ENCODE peak calls at places on chromosomes 16 and 17, in four cellular contexts. E, T, U and Z are unnamed samples.

GRCh38 chr16:83336630-83337029 is 471.1 kb upstream of the HSBP1 start:
- DNase-seq in U (no peak), T (peak; percentile 75), E (no peak), Z (no peak)

GRCh38 chr17:69060835-69061234 is at the start of gene ABCA9:
- DNase-seq in E (no peak), U (no peak), T (peak; percentile 21), Z (no peak)

GRCh38 chr17:57832711-57833596 is 16.9 kb downstream of the MRPS23 start:
- DNase-seq in E (peak; percentile 76), T (peak; percentile 76), U (peak; percentile 49), Z (no peak)

GRCh38 chr16:50338371-50339231 is 30.2 kb downstream of the BRD7 start:
- DNase-seq in U (no peak), E (no peak), T (peak; percentile 43), Z (no peak)

GRCh38 chr17:6269474-6269873 is 165.4 kb downstream of the AIPL1 start:
- DNase-seq in T (peak; percentile 28), U (no peak), E (no peak), Z (no peak)

GRCh38 chr17:32786169-32786568 is 90.8 kb downstream of the MYO1D start:
- DNase-seq in T (no peak), E (no peak), U (no peak), Z (no peak)

GRCh38 chr16:47037396-47037745 is 63.9 kb upstream of the DNAJA2 start:
- DNase-seq in T (no peak), U (no peak), E (peak; percentile 74), Z (peak; percentile 74)

GRCh38 chr16:85422374-85423185 is 190.5 kb upstream of the GSE1 start:
- DNase-seq in E (peak; percentile 58), T (no peak), U (no peak), Z (no peak)

GRCh38 chr16:19502395-19503131 is 19.3 kb downstream of the GDE1 start:
- DNase-seq in E (peak; percentile 73), U (peak; percentile 41), T (peak; percentile 73), Z (peak; percentile 77)

GRCh38 chr17:82371333-82372062 is at the start of gene UTS2R:
- DNase-seq in T (no peak), U (no peak), E (peak; percentile 6), Z (no peak)

GRCh38 chr16:79988721-79989220 is 388.2 kb upstream of the MAF start:
- DNase-seq in U (no peak), T (no peak), E (no peak), Z (no peak)

GRCh38 chr16:12054396-12054795 is 77.9 kb downstream of the SNX29 start:
- DNase-seq in E (no peak), T (no peak), U (no peak), Z (no peak)

GRCh38 chr17:37888881-37889280 is 35.3 kb upstream of the TBC1D3K start:
- DNase-seq in T (no peak), U (no peak), E (no peak), Z (no peak)

GRCh38 chr17:77214743-77215142 is 74.0 kb downstream of the SEC14L1 start:
- DNase-seq in U (no peak), T (peak; percentile 31), E (no peak), Z (peak; percentile 58)

GRCh38 chr16:1713933-1714332 is 7.9 kb downstream of the MAPK8IP3 start:
- DNase-seq in E (no peak), T (no peak), U (no peak), Z (no peak)

GRCh38 chr17:78609198-78609597 is 32.0 kb upstream of the DNAH17 start:
- DNase-seq in E (no peak), T (no peak), U (peak; percentile 20), Z (no peak)

GRCh38 chr17:29591737-29592624 is 951 bp upstream of the ANKRD13B start:
- DNase-seq in T (peak; percentile 65), U (peak; percentile 75), E (peak; percentile 93), Z (peak; percentile 91)

GRCh38 chr16:11576427-11577289 is 10.1 kb downstream of the LITAF start:
- DNase-seq in T (no peak), E (peak; percentile 15), U (no peak), Z (no peak)

GRCh38 chr16:85416267-85417109 is 196.6 kb upstream of the GSE1 start:
- DNase-seq in E (peak; percentile 47), U (no peak), T (peak; percentile 15), Z (peak; percentile 81)

GRCh38 chr17:3048727-3049471 is 14.5 kb downstream of the OR1D5 start:
- DNase-seq in T (peak; percentile 97), U (peak; percentile 92), E (peak; percentile 91), Z (peak; percentile 97)

GRCh38 chr17:6078370-6078950 is 8.3 kb downstream of the WSCD1 start:
- DNase-seq in U (no peak), T (no peak), E (no peak), Z (no peak)

GRCh38 chr16:82832861-82833260 is 206.1 kb downstream of the CDH13 start:
- DNase-seq in E (no peak), T (peak; percentile 90), U (no peak), Z (no peak)

GRCh38 chr17:76050226-76051070 is 21.9 kb downstream of the SRP68 start:
- DNase-seq in U (no peak), T (no peak), E (no peak), Z (no peak)
- TF ChIP-seq POLR2A in U (no peak), T (no peak), E (no peak), Z (no peak)

DNA sequence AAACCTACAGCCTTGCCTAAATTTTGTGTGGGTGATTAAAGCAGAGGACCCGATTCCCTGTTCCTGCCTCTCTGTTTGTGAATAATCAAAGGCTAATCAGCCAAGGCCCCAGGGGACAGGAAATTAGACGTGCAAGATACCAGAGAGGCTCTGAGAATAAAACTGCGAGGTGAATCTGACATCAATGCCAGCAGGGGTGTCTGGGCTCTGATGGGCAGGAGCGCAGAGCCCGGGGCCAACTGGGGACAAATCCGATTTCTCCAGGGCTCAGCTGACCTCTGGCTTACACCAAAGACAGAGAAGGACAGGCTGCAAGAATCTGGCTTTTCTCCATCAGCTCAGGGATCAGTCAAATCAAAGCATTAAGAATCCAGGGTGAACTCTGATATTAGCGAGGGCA is 174.3 kb downstream of the XYLT1 start:
- DNase-seq in T (no peak), U (peak; percentile 42), E (no peak), Z (no peak)
- H3K4me1 ChIP-seq in T (no peaks in the 10 kb centered on the region), U (peaks cover 8% of the 10 kb centered on the region), E (peaks cover 6% of the 10 kb centered on the region), Z (peaks cover 15% of the 10 kb centered on the region)

GRCh38 chr17:7887482-7888183 is 956 bp upstream of the CHD3 start:
- DNase-seq in U (peak; percentile 93), T (peak; percentile 98), E (peak; percentile 93), Z (peak; percentile 95)
- TF ChIP-seq POLR2A in U (no peak), T (peak; percentile 7), E (no peak), Z (no peak)

GRCh38 chr16:81784042-81784785 is 5.1 kb downstream of the PLCG2 start:
- DNase-seq in T (no peak), E (no peak), U (no peak), Z (no peak)

GRCh38 chr16:81779540-81780320 is 639 bp downstream of the PLCG2 start:
- DNase-seq in T (no peak), U (no peak), E (no peak), Z (no peak)

GRCh38 chr16:81778861-81779539 is at the start of gene PLCG2:
- DNase-seq in E (peak; percentile 20), U (peak; percentile 57), T (no peak), Z (peak; percentile 82)

GRCh38 chr16:81778231-81778630 is 860 bp upstream of the PLCG2 start:
- DNase-seq in T (no peak), E (no peak), U (no peak), Z (no peak)

DNA sequence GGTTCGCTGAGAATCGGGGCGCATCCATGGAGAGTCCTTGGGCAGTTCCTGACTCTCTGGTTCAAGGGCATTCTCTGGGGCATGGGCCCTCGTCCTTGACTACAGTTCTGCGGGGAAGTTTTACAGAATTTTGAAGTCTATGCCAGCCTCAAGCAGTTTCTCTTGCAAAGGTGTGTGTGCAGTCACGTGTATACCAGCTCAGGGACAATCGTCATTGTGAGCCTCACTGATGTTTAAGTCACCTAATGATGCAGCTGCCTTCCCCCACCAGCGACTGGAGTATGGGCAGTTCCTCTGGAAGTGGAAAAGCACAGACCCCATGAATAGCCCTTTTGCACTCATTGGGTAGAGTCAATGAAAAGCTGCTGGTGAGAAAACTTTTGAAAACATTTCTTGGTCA is 1.3 kb downstream of the PLCG2 start:
- DNase-seq in U (no peak), E (no peak), T (no peak), Z (no peak)
- H3K4me1 ChIP-seq in U (no peaks in the 10 kb centered on the region), E (peaks cover 6% of the 10 kb centered on the region), T (no peaks in the 10 kb centered on the region), Z (peaks cover 17% of the 10 kb centered on the region)

GRCh38 chr17:19361975-19362292 is 589 bp downstream of the B9D1 start:
- DNase-seq in T (no peak), U (no peak), E (no peak), Z (no peak)

GRCh38 chr17:19361326-19361725 is 1.2 kb downstream of the B9D1 start:
- DNase-seq in U (no peak), E (no peak), T (no peak), Z (no peak)

GRCh38 chr17:19363460-19364035 is 1.0 kb upstream of the B9D1 start:
- DNase-seq in T (no peak), E (no peak), U (no peak), Z (no peak)

GRCh38 chr17:19363114-19363438 is 553 bp upstream of the B9D1 start:
- DNase-seq in U (no peak), E (no peak), T (no peak), Z (no peak)

DNA sequence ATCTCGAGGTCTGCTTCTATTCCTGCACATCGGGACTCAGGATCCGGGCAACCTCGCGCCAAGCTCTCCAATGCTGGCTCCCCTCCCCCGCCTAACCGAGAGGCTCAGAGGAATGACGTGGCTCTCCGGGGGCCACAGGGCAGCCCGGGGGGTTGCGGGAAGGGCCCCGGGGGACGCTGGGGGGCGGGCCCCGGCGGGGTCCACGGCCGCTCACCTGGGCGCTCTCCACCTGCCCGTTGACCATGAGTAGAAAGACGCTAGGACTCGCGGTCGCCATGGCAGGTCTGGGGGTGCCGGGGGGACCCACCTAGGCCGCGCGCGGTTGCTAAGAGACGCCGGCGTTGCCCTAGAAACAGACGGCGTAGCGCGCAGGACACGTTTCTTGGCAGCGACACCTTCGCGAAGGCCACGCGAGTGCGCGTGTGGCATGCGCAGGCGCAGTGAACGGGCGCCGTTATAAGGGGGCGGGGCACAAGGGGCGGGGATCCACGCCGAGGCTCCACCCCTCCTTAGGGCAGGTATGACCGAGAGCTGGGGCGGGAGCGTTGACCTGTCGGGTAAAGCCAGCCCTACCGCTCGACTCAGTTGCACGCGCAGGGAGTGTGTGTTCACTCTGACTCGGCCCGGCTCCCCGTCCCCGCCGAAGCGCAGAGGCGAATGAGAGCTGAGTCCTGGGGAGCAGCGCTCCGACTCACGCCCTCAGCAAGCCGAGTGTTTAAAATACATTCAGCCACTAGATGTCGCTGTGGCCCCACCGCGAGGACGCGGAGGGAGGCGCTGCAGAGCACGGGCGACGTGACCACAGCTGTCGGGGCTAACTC is at the start of gene B9D1:
- DNase-seq in U (peak; percentile 91), T (peak; percentile 89), E (peak; percentile 98), Z (peak; percentile 96)
- TF ChIP-seq POLR2A in U (no peak), T (peak; percentile 64), E (peak; percentile 29), Z (no peak)